ENCODE peak calls at places on chromosomes 7 and 10, in five cellular contexts. Q is COLO829; C is activated CD4-positive, alpha-beta T cell treated with anti-CD3 and anti-CD28 coated beads, Interleukin-2, amount 50 U/mL, for 4 hours; S is NAMALWA; J is stimulated activated CD4-positive, alpha-beta T cell treated with anti-CD3 and anti-CD28 coated beads, Interleukin-2, amount 100 ng/mL, for 24 hours. H is an unnamed sample.

GRCh38 chr7:141158562-141158961 is 84.7 kb downstream of the TMEM178B start:
- DNase-seq in Q (peak; percentile 96), C (no peak), S (no peak), J (no peak), H (no peak)

GRCh38 chr10:77116904-77117303 is 520.7 kb downstream of the KCNMA1 start:
- DNase-seq in Q (no peak), C (no peak), S (no peak), J (no peak), H (no peak)

GRCh38 chr7:132145466-132145865 is 430.8 kb downstream of the PLXNA4 start:
- DNase-seq in Q (peak; percentile 57), C (no peak), S (no peak), J (no peak), H (no peak)

GRCh38 chr10:89657302-89657701 is 12.3 kb upstream of the PANK1 start:
- DNase-seq in Q (no peak), C (no peak), S (no peak), J (no peak), H (no peak)

GRCh38 chr10:3935933-3936359 is 150.9 kb upstream of the KLF6 start:
- DNase-seq in Q (no peak), C (no peak), S (no peak), J (no peak), H (no peak)

GRCh38 chr7:51309361-51310130 is 7.1 kb downstream of the COBL start:
- DNase-seq in Q (no peak), C (no peak), S (no peak), J (no peak), H (peak; percentile 36)

GRCh38 chr10:70615784-70616511 is 13.4 kb upstream of the PRF1 start:
- DNase-seq in Q (no peak), C (no peak), S (no peak), J (no peak), H (no peak)

GRCh38 chr10:5293691-5294550 is 70.8 kb upstream of the UCN3 start:
- DNase-seq in Q (no peak), C (no peak), S (peak; percentile 59), J (peak; percentile 89), H (peak; percentile 98)

GRCh38 chr7:64574481-64575159 is 11.7 kb upstream of the ZNF680 start:
- DNase-seq in Q (no peak), C (no peak), S (peak; percentile 87), J (no peak), H (peak; percentile 40)

GRCh38 chr10:27804136-27804535 is 58.5 kb upstream of the MKX start:
- DNase-seq in Q (no peak), C (no peak), S (no peak), J (no peak), H (no peak)

GRCh38 chr10:36423821-36424248 is 701.6 kb upstream of the ANKRD30A start:
- DNase-seq in Q (no peak), C (no peak), S (no peak), J (no peak), H (no peak)